ENCODE peak calls at places on chromosomes 3 and 15, in five cellular contexts. N is naive thymus-derived CD4-positive, alpha-beta T cell; Z is mammary epithelial cell; B is sigmoid colon; W is CD4-positive, alpha-beta memory T cell. U is an unnamed sample.

GRCh38 chr3:113626513-113627371 is 69.7 kb downstream of the USF3 start:
- DNase-seq in N (peak; percentile 7), W (no peak), B (peak; percentile 82), Z (peak; percentile 55), U (peak; percentile 59)

GRCh38 chr15:100120111-100120510 is 221.7 kb downstream of the ADAMTS17 start:
- DNase-seq in B (no peak), N (no peak), Z (no peak), W (no peak), U (no peak)

GRCh38 chr15:94631608-94632007 is 400.2 kb downstream of the MCTP2 start:
- DNase-seq in Z (no peak), B (no peak), N (no peak), W (no peak), U (no peak)

GRCh38 chr15:81016253-81017068 is 15.7 kb downstream of the TLNRD1 start:
- DNase-seq in W (no peak), Z (no peak), N (no peak), B (no peak), U (no peak)

GRCh38 chr3:9402410-9403228 is 5.2 kb downstream of the SETD5 start:
- DNase-seq in W (no peak), N (no peak), Z (no peak), B (no peak), U (no peak)

GRCh38 chr3:23217872-23218554 is 14.9 kb downstream of the UBE2E2 start:
- DNase-seq in B (no peak), N (no peak), W (no peak), Z (no peak), U (no peak)

GRCh38 chr3:64344721-64345207 is 119.5 kb upstream of the PRICKLE2 start:
- DNase-seq in N (no peak), Z (peak; percentile 74), W (no peak), B (peak; percentile 84), U (peak; percentile 89)

GRCh38 chr3:124597273-124597672 is 133.0 kb upstream of the UMPS start:
- DNase-seq in W (no peak), N (no peak), B (no peak), Z (no peak), U (no peak)

GRCh38 chr15:83306561-83306960 is 22.1 kb upstream of the BNC1 start:
- DNase-seq in Z (no peak), N (no peak), W (no peak), B (no peak), U (no peak)

GRCh38 chr15:39127151-39127815 is 453.6 kb upstream of the THBS1 start:
- DNase-seq in Z (no peak), N (no peak), B (no peak), W (no peak), U (no peak)

GRCh38 chr3:11074441-11074840 is 79.9 kb upstream of the HRH1 start:
- DNase-seq in N (no peak), Z (no peak), B (no peak), W (no peak), U (no peak)

GRCh38 chr3:60826511-60826910 is 424.7 kb downstream of the FHIT start:
- DNase-seq in Z (no peak), N (no peak), W (no peak), B (no peak), U (no peak)

GRCh38 chr3:42490243-42490642 is 12.2 kb upstream of the VIPR1 start:
- DNase-seq in W (no peak), B (peak; percentile 64), Z (peak; percentile 83), N (no peak), U (peak; percentile 90)

GRCh38 chr15:71588746-71589145 is 221.6 kb upstream of the NR2E3 start:
- DNase-seq in Z (peak; percentile 65), B (no peak), W (no peak), N (no peak), U (peak; percentile 68)

GRCh38 chr3:50738252-50738598 is 63.5 kb downstream of the DOCK3 start:
- DNase-seq in N (no peak), B (no peak), W (no peak), Z (no peak), U (no peak)

GRCh38 chr15:78088773-78089080 is 3.6 kb upstream of the SH2D7 start:
- DNase-seq in Z (no peak), N (no peak), W (no peak), B (peak; percentile 30), U (no peak)

GRCh38 chr15:60397772-60398445 is at the start of gene ANXA2:
- DNase-seq in W (peak; percentile 82), B (peak; percentile 95), Z (peak; percentile 91), N (peak; percentile 62), U (peak; percentile 70)

GRCh38 chr3:67415504-67415903 is 238.9 kb downstream of the SUCLG2 start:
- DNase-seq in N (no peak), B (no peak), Z (no peak), W (no peak), U (no peak)

GRCh38 chr3:45124379-45124778 is 21.8 kb downstream of the CDCP1 start:
- DNase-seq in Z (peak; percentile 90), W (no peak), N (no peak), B (no peak), U (peak; percentile 84)

GRCh38 chr3:127632035-127632434 is 3.0 kb downstream of the PODXL2 start:
- DNase-seq in B (no peak), W (no peak), Z (no peak), N (no peak), U (no peak)
- H3K27me3 ChIP-seq in B (no peaks in the 10 kb centered on the region), W (peaks cover 4% of the 10 kb centered on the region), Z (peaks cover 26% of the 10 kb centered on the region), N (peaks cover 3% of the 10 kb centered on the region), U (peaks cover 16% of the 10 kb centered on the region)

GRCh38 chr3:126406389-126407296 is 11.9 kb downstream of the CFAP100 start:
- DNase-seq in N (no peak), W (no peak), B (no peak), Z (no peak), U (no peak)
- H3K27me3 ChIP-seq in N (no peaks in the 10 kb centered on the region), W (no peaks in the 10 kb centered on the region), B (peaks cover under 1% of the 10 kb centered on the region), Z (peaks cover 5% of the 10 kb centered on the region), U (peaks cover 2% of the 10 kb centered on the region)

GRCh38 chr15:36884404-36885335 is 215.7 kb downstream of the MEIS2 start:
- DNase-seq in W (no peak), B (no peak), Z (no peak), N (no peak), U (no peak)

GRCh38 chr15:36883705-36884355 is 216.5 kb downstream of the MEIS2 start:
- DNase-seq in N (peak; percentile 16), B (peak; percentile 96), Z (peak; percentile 53), W (peak; percentile 14), U (peak; percentile 59)

GRCh38 chr15:36880913-36881290 is 219.4 kb downstream of the MEIS2 start:
- DNase-seq in W (no peak), Z (no peak), B (no peak), N (no peak), U (no peak)

GRCh38 chr15:36880226-36880912 is 220.0 kb downstream of the MEIS2 start:
- DNase-seq in N (no peak), Z (no peak), W (no peak), B (no peak), U (no peak)

DNA sequence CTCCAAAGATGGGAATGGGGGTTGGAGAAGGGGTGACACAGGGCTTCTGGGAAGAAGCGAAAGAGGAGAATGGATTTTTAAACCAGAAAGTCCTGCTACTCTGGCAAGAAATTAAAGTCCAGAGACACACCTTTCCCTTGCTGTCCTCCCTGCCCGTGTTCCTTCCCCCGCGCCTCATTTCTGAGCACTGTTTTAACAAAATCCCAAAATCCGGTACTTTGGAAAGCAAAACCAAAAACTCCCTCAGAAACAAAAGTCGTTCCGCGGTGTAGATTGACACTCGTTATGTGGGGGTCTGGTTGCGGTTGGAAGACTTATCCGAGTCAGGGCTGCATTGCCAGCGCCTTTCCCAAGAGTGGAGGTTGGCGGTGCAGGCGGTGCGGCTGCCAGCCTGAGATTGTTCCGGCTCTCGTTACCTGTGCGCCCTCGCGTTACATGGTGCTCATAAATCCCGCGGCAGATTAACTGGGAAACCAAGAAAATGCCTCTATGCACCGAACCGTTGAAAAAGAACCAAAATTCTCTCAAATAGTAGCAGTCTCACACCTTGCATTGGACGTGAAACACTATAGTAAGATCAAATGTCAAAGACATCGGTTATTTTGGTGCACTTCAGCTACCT is 217.8 kb downstream of the MEIS2 start:
- DNase-seq in Z (peak; percentile 13), W (no peak), B (no peak), N (no peak), U (peak; percentile 7)
- H3K27me3 ChIP-seq in Z (peaks cover 37% of the 10 kb centered on the region), W (peaks cover 51% of the 10 kb centered on the region), B (peaks cover 9% of the 10 kb centered on the region), N (peaks cover 7% of the 10 kb centered on the region), U (peaks cover 49% of the 10 kb centered on the region)

GRCh38 chr3:13281657-13282527 is 138.2 kb downstream of the NUP210 start:
- DNase-seq in B (peak; percentile 84), Z (no peak), N (no peak), W (no peak), U (peak; percentile 8)
- H3K27me3 ChIP-seq in B (peaks cover 68% of the 10 kb centered on the region), Z (peaks cover 14% of the 10 kb centered on the region), N (no peaks in the 10 kb centered on the region), W (peaks cover 35% of the 10 kb centered on the region), U (peaks cover 25% of the 10 kb centered on the region)

DNA sequence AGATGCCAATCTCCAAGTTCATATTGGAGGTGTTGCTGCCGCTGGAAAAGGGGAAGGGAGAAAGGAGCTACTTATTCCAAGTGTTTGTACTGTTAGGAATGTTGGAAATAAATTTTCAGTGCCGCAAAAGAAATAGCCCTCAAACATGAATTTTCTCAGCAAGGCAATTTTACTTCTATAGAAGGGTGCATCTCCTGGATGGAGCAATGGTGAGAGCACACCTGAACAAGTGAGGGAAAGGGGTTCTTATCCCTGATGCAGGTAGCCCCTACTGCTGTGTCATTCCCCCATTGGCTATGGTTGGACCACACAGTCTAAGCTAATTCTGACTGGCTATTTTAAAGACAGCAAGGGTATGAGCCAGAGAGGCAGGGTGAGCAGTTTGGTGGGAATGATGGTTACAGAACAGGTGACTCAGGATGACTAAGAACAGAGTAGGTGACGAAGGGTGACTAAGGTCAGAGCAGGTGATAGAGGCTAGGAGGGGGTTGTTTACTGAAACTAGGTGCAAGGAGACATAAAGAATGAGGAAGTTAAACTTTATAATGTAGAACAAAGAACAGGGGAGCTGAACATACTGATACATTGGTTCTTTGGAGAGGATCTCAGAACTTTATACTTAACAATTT is 503.5 kb downstream of the EDEM1 start:
- DNase-seq in W (no peak), N (no peak), B (no peak), Z (no peak), U (no peak)
- H3K27me3 ChIP-seq in W (no peaks in the 10 kb centered on the region), N (no peaks in the 10 kb centered on the region), B (no peaks in the 10 kb centered on the region), Z (no peaks in the 10 kb centered on the region), U (no peaks in the 10 kb centered on the region)

DNA sequence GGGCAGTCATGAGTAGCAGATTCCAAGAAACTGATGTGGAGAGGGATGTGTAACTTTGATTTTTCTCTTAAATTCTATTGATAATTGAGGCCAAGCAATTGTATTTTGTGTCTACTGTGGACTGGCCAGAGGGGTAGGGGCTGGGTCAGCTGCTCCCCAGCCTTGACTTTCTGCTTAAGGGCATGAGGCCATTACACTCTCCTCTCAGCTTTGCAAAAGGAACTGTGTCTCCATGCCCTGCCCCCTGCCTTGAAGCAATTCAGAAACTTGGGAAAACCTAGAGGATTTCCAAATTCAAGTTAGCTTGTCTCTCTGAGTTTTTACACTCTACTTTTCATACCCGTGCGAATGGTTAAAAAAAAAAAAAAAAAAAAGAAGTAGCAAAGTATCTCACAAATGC is 38.6 kb downstream of the ONECUT1 start:
- DNase-seq in B (no peak), W (no peak), Z (no peak), N (no peak), U (no peak)
- H3K27me3 ChIP-seq in B (peaks cover 45% of the 10 kb centered on the region), W (peaks cover 6% of the 10 kb centered on the region), Z (peaks cover 13% of the 10 kb centered on the region), N (no peaks in the 10 kb centered on the region), U (peaks cover 4% of the 10 kb centered on the region)

U was measured in bronchial epithelial cell.